ENCODE peak calls at places on chromosomes 2 and 18, in four cellular contexts. One of them, this sample, is unnamed.

GRCh38 chr2:71552356-71552755 is 99.0 kb downstream of the DYSF start:
- DNase-seq in A172: no peak
- DNase-seq in Daoy: no peak
- DNase-seq in activated CD8-positive, alpha-beta T cell treated with anti-CD3 and anti-CD28 coated beads for 36 hours: no peak
- DNase-seq in this sample: no peak

GRCh38 chr2:162092656-162093556 is 18.9 kb upstream of the DPP4 start:
- DNase-seq in Daoy: peak; percentile 56
- DNase-seq in A172: peak; percentile 71
- DNase-seq in activated CD8-positive, alpha-beta T cell treated with anti-CD3 and anti-CD28 coated beads for 36 hours: no peak
- DNase-seq in this sample: no peak

GRCh38 chr2:46873632-46874068 is 42.0 kb downstream of the MCFD2 start:
- DNase-seq in A172: peak; percentile 98
- DNase-seq in activated CD8-positive, alpha-beta T cell treated with anti-CD3 and anti-CD28 coated beads for 36 hours: peak; percentile 74
- DNase-seq in Daoy: peak; percentile 96
- DNase-seq in this sample: peak; percentile 64

GRCh38 chr18:43587538-43588153 is 310.4 kb upstream of the SYT4 start:
- DNase-seq in activated CD8-positive, alpha-beta T cell treated with anti-CD3 and anti-CD28 coated beads for 36 hours: no peak
- DNase-seq in A172: peak; percentile 19
- DNase-seq in Daoy: no peak
- DNase-seq in this sample: no peak

GRCh38 chr2:172282944-172283343 is 144.4 kb upstream of the ITGA6 start:
- DNase-seq in activated CD8-positive, alpha-beta T cell treated with anti-CD3 and anti-CD28 coated beads for 36 hours: no peak
- DNase-seq in Daoy: peak; percentile 83
- DNase-seq in A172: peak; percentile 85
- DNase-seq in this sample: no peak

GRCh38 chr18:29540548-29540947 is 1363.6 kb upstream of the CDH2 start:
- DNase-seq in Daoy: no peak
- DNase-seq in activated CD8-positive, alpha-beta T cell treated with anti-CD3 and anti-CD28 coated beads for 36 hours: no peak
- DNase-seq in A172: no peak
- DNase-seq in this sample: no peak

GRCh38 chr2:240711296-240711695 is 19.6 kb downstream of the AQP12A start:
- DNase-seq in Daoy: no peak
- DNase-seq in activated CD8-positive, alpha-beta T cell treated with anti-CD3 and anti-CD28 coated beads for 36 hours: no peak
- DNase-seq in A172: no peak
- DNase-seq in this sample: no peak

GRCh38 chr2:218047532-218048230 is 21.4 kb upstream of the RUFY4 start:
- DNase-seq in A172: no peak
- DNase-seq in Daoy: no peak
- DNase-seq in activated CD8-positive, alpha-beta T cell treated with anti-CD3 and anti-CD28 coated beads for 36 hours: no peak
- DNase-seq in this sample: no peak

GRCh38 chr2:108297436-108298141 is 8.9 kb downstream of the SULT1C2 start:
- DNase-seq in activated CD8-positive, alpha-beta T cell treated with anti-CD3 and anti-CD28 coated beads for 36 hours: no peak
- DNase-seq in A172: peak; percentile 59
- DNase-seq in Daoy: peak; percentile 75
- DNase-seq in this sample: no peak

GRCh38 chr2:72155151-72155550 is 7.5 kb upstream of the CYP26B1 start:
- DNase-seq in Daoy: no peak
- DNase-seq in activated CD8-positive, alpha-beta T cell treated with anti-CD3 and anti-CD28 coated beads for 36 hours: no peak
- DNase-seq in A172: no peak
- DNase-seq in this sample: no peak

GRCh38 chr2:234873828-234874173 is 78.0 kb upstream of the SH3BP4 start:
- DNase-seq in Daoy: peak; percentile 90
- DNase-seq in A172: peak; percentile 75
- DNase-seq in activated CD8-positive, alpha-beta T cell treated with anti-CD3 and anti-CD28 coated beads for 36 hours: no peak
- DNase-seq in this sample: no peak

GRCh38 chr2:29260151-29260772 is 145.0 kb downstream of the CLIP4 start:
- DNase-seq in A172: peak; percentile 64
- DNase-seq in activated CD8-positive, alpha-beta T cell treated with anti-CD3 and anti-CD28 coated beads for 36 hours: no peak
- DNase-seq in Daoy: peak; percentile 28
- DNase-seq in this sample: no peak

GRCh38 chr18:702957-703659 is 9.3 kb downstream of the ENOSF1 start:
- DNase-seq in Daoy: peak; percentile 62
- DNase-seq in activated CD8-positive, alpha-beta T cell treated with anti-CD3 and anti-CD28 coated beads for 36 hours: no peak
- DNase-seq in A172: peak; percentile 86
- DNase-seq in this sample: peak; percentile 37

GRCh38 chr2:187442378-187442777 is 5.7 kb downstream of the CALCRL start:
- DNase-seq in A172: no peak
- DNase-seq in activated CD8-positive, alpha-beta T cell treated with anti-CD3 and anti-CD28 coated beads for 36 hours: no peak
- DNase-seq in Daoy: no peak
- DNase-seq in this sample: no peak

GRCh38 chr18:75227535-75227934 is 16.9 kb downstream of the TSHZ1 start:
- DNase-seq in Daoy: no peak
- DNase-seq in A172: no peak
- DNase-seq in activated CD8-positive, alpha-beta T cell treated with anti-CD3 and anti-CD28 coated beads for 36 hours: no peak
- DNase-seq in this sample: no peak

GRCh38 chr2:186497928-186498327 is 11.9 kb downstream of the ZC3H15 start:
- DNase-seq in Daoy: no peak
- DNase-seq in A172: no peak
- DNase-seq in activated CD8-positive, alpha-beta T cell treated with anti-CD3 and anti-CD28 coated beads for 36 hours: no peak
- DNase-seq in this sample: no peak

GRCh38 chr2:82498777-82499443 is 1960.2 kb downstream of the SUCLG1 start:
- DNase-seq in Daoy: no peak
- DNase-seq in activated CD8-positive, alpha-beta T cell treated with anti-CD3 and anti-CD28 coated beads for 36 hours: no peak
- DNase-seq in A172: no peak
- DNase-seq in this sample: no peak

GRCh38 chr18:8765692-8766463 is 60.5 kb downstream of the MTCL1 start:
- DNase-seq in activated CD8-positive, alpha-beta T cell treated with anti-CD3 and anti-CD28 coated beads for 36 hours: no peak
- DNase-seq in Daoy: no peak
- DNase-seq in A172: peak; percentile 61
- DNase-seq in this sample: no peak

GRCh38 chr18:61554117-61554776 is 221.0 kb downstream of the CDH20 start:
- DNase-seq in Daoy: no peak
- DNase-seq in activated CD8-positive, alpha-beta T cell treated with anti-CD3 and anti-CD28 coated beads for 36 hours: peak; percentile 56
- DNase-seq in A172: no peak
- DNase-seq in this sample: no peak

GRCh38 chr2:230416061-230416721 is at the start of gene SP100:
- DNase-seq in activated CD8-positive, alpha-beta T cell treated with anti-CD3 and anti-CD28 coated beads for 36 hours: peak; percentile 89
- DNase-seq in Daoy: peak; percentile 89
- DNase-seq in A172: peak; percentile 81
- DNase-seq in this sample: peak; percentile 73

GRCh38 chr2:47056875-47057731 is 98.0 kb downstream of the STPG4 start:
- DNase-seq in A172: no peak
- DNase-seq in Daoy: no peak
- DNase-seq in activated CD8-positive, alpha-beta T cell treated with anti-CD3 and anti-CD28 coated beads for 36 hours: peak; percentile 16
- DNase-seq in this sample: peak; percentile 72

GRCh38 chr2:34950797-34951196 is 1351.7 kb upstream of the FAM98A start:
- DNase-seq in A172: no peak
- DNase-seq in Daoy: no peak
- DNase-seq in activated CD8-positive, alpha-beta T cell treated with anti-CD3 and anti-CD28 coated beads for 36 hours: no peak
- DNase-seq in this sample: no peak

GRCh38 chr2:43225788-43226557 is 433 bp downstream of the ZFP36L2 start:
- DNase-seq in Daoy: peak; percentile 77
- DNase-seq in activated CD8-positive, alpha-beta T cell treated with anti-CD3 and anti-CD28 coated beads for 36 hours: peak; percentile 81
- DNase-seq in A172: peak; percentile 42
- DNase-seq in this sample: peak; percentile 67

GRCh38 chr2:161913865-161914264 is 160.2 kb downstream of the DPP4 start:
- DNase-seq in Daoy: no peak
- DNase-seq in activated CD8-positive, alpha-beta T cell treated with anti-CD3 and anti-CD28 coated beads for 36 hours: no peak
- DNase-seq in A172: peak; percentile 72
- DNase-seq in this sample: no peak

GRCh38 chr2:83650156-83650555 is 808.9 kb downstream of the SUCLG1 start:
- DNase-seq in activated CD8-positive, alpha-beta T cell treated with anti-CD3 and anti-CD28 coated beads for 36 hours: no peak
- DNase-seq in Daoy: no peak
- DNase-seq in A172: no peak
- DNase-seq in this sample: no peak

GRCh38 chr18:79367480-79367879 is 28.2 kb upstream of the NFATC1 start:
- DNase-seq in activated CD8-positive, alpha-beta T cell treated with anti-CD3 and anti-CD28 coated beads for 36 hours: no peak
- DNase-seq in Daoy: no peak
- DNase-seq in A172: no peak
- DNase-seq in this sample: no peak

GRCh38 chr2:186641807-186642321 is 52.0 kb upstream of the FAM171B start:
- DNase-seq in activated CD8-positive, alpha-beta T cell treated with anti-CD3 and anti-CD28 coated beads for 36 hours: peak; percentile 49
- DNase-seq in Daoy: peak; percentile 58
- DNase-seq in A172: peak; percentile 81
- DNase-seq in this sample: peak; percentile 29

GRCh38 chr18:79919089-79919488 is 32.4 kb downstream of the SLC66A2 start:
- DNase-seq in activated CD8-positive, alpha-beta T cell treated with anti-CD3 and anti-CD28 coated beads for 36 hours: no peak
- DNase-seq in A172: no peak
- DNase-seq in Daoy: no peak
- DNase-seq in this sample: no peak

GRCh38 chr2:179024445-179024844 is 25.5 kb downstream of the CCDC141 start:
- DNase-seq in Daoy: no peak
- DNase-seq in activated CD8-positive, alpha-beta T cell treated with anti-CD3 and anti-CD28 coated beads for 36 hours: no peak
- DNase-seq in A172: no peak
- DNase-seq in this sample: no peak

GRCh38 chr2:174971868-174972781 is 33.1 kb downstream of the CHN1 start:
- DNase-seq in A172: peak; percentile 91
- DNase-seq in activated CD8-positive, alpha-beta T cell treated with anti-CD3 and anti-CD28 coated beads for 36 hours: no peak
- DNase-seq in Daoy: peak; percentile 40
- DNase-seq in this sample: no peak

GRCh38 chr2:209727077-209727476 is 44.6 kb upstream of the UNC80 start:
- DNase-seq in activated CD8-positive, alpha-beta T cell treated with anti-CD3 and anti-CD28 coated beads for 36 hours: no peak
- DNase-seq in Daoy: no peak
- DNase-seq in A172: no peak
- DNase-seq in this sample: no peak

GRCh38 chr2:170019060-170019805 is 158.7 kb upstream of the MYO3B start:
- DNase-seq in Daoy: no peak
- DNase-seq in activated CD8-positive, alpha-beta T cell treated with anti-CD3 and anti-CD28 coated beads for 36 hours: no peak
- DNase-seq in A172: no peak
- DNase-seq in this sample: no peak

GRCh38 chr18:33757037-33757436 is 179.0 kb downstream of the ASXL3 start:
- DNase-seq in activated CD8-positive, alpha-beta T cell treated with anti-CD3 and anti-CD28 coated beads for 36 hours: no peak
- DNase-seq in Daoy: peak; percentile 39
- DNase-seq in A172: no peak
- DNase-seq in this sample: no peak

GRCh38 chr2:196278491-196278911 is 107.1 kb upstream of the STK17B start:
- DNase-seq in Daoy: peak; percentile 69
- DNase-seq in activated CD8-positive, alpha-beta T cell treated with anti-CD3 and anti-CD28 coated beads for 36 hours: peak; percentile 55
- DNase-seq in A172: peak; percentile 60
- DNase-seq in this sample: no peak

GRCh38 chr2:77922567-77922966 is 400.4 kb upstream of the LRRTM4 start:
- DNase-seq in A172: no peak
- DNase-seq in activated CD8-positive, alpha-beta T cell treated with anti-CD3 and anti-CD28 coated beads for 36 hours: no peak
- DNase-seq in Daoy: no peak
- DNase-seq in this sample: no peak

GRCh38 chr2:80252294-80252986 is 52.1 kb downstream of the LRRTM1 start:
- DNase-seq in Daoy: no peak
- DNase-seq in A172: no peak
- DNase-seq in activated CD8-positive, alpha-beta T cell treated with anti-CD3 and anti-CD28 coated beads for 36 hours: no peak
- DNase-seq in this sample: no peak